ENCODE peak calls at places on chromosomes 1 and 21, in six cellular contexts. D, T, I, B, S and J are unnamed samples.

GRCh38 chr1:247962911-247963588 is 2.0 kb upstream of the OR2AK2 start:
- DNase-seq in D (no peak), T (no peak), I (no peak), B (no peak), S (no peak), J (no peak)

GRCh38 chr1:237062976-237063375 is 21.0 kb downstream of the RYR2 start:
- DNase-seq in D (no peak), T (no peak), I (no peak), B (no peak), S (peak; percentile 12), J (no peak)

GRCh38 chr1:844472-845026 is 79.2 kb upstream of the SAMD11 start:
- DNase-seq in D (peak; percentile 50), T (no peak), I (no peak), B (no peak), S (peak; percentile 11), J (no peak)

GRCh38 chr21:36478207-36478701 is 1.7 kb downstream of the CLDN14 start:
- DNase-seq in D (no peak), T (no peak), I (peak; percentile 29), B (peak; percentile 91), S (no peak), J (peak; percentile 92)

GRCh38 chr1:108830119-108831008 is 26.5 kb downstream of the AKNAD1 start:
- DNase-seq in D (peak; percentile 23), T (no peak), I (peak; percentile 36), B (peak; percentile 99), S (no peak), J (peak; percentile 95)

GRCh38 chr1:25433389-25434186 is 2.9 kb downstream of the MACO1 start:
- DNase-seq in D (no peak), T (no peak), I (no peak), B (peak; percentile 27), S (no peak), J (no peak)

GRCh38 chr1:45622267-45622890 is 1.5 kb downstream of the CCDC17 start:
- DNase-seq in D (no peak), T (no peak), I (no peak), B (no peak), S (peak; percentile 36), J (no peak)

GRCh38 chr21:27498025-27498424 is 531.1 kb upstream of the ADAMTS5 start:
- DNase-seq in D (no peak), T (no peak), I (no peak), B (peak; percentile 38), S (no peak), J (no peak)

GRCh38 chr1:157418231-157418630 is 134.1 kb downstream of the FCRL5 start:
- DNase-seq in D (no peak), T (no peak), I (no peak), B (no peak), S (no peak), J (no peak)

GRCh38 chr1:51728611-51729155 is 111.8 kb downstream of the OSBPL9 start:
- DNase-seq in D (peak; percentile 13), T (peak; percentile 34), I (no peak), B (no peak), S (peak; percentile 36), J (no peak)

GRCh38 chr1:54965624-54966340 is 14.6 kb upstream of the TMEM61 start:
- DNase-seq in D (no peak), T (peak; percentile 48), I (no peak), B (peak; percentile 74), S (no peak), J (peak; percentile 51)

GRCh38 chr1:232515706-232516105 is 114.2 kb downstream of the SIPA1L2 start:
- DNase-seq in D (no peak), T (no peak), I (no peak), B (no peak), S (no peak), J (no peak)

GRCh38 chr1:145985502-145986439 is 10.6 kb downstream of the TXNIP start:
- DNase-seq in D (peak; percentile 39), T (no peak), I (no peak), B (peak; percentile 54), S (no peak), J (peak; percentile 87)

GRCh38 chr21:42627527-42628289 is 25.7 kb upstream of the PDE9A start:
- DNase-seq in D (no peak), T (no peak), I (no peak), B (no peak), S (no peak), J (no peak)

GRCh38 chr1:20112279-20113000 is 6.9 kb downstream of the PLA2G2D start:
- DNase-seq in D (no peak), T (no peak), I (no peak), B (peak; percentile 57), S (no peak), J (no peak)

GRCh38 chr1:186236921-186237320 is 138.1 kb downstream of the TPR start:
- DNase-seq in D (no peak), T (no peak), I (peak; percentile 43), B (peak; percentile 93), S (no peak), J (peak; percentile 76)

GRCh38 chr1:18956189-18957135 is at the start of gene IFFO2:
- DNase-seq in D (peak; percentile 97), T (peak; percentile 90), I (peak; percentile 99), B (peak; percentile 97), S (peak; percentile 97), J (peak; percentile 97)

GRCh38 chr1:190138266-190138665 is 339.4 kb downstream of the BRINP3 start:
- DNase-seq in D (no peak), T (no peak), I (no peak), B (no peak), S (no peak), J (peak; percentile 50)

GRCh38 chr1:54800899-54801759 is at the start of gene TTC22:
- DNase-seq in D (peak; percentile 80), T (peak; percentile 17), I (peak; percentile 83), B (peak; percentile 60), S (peak; percentile 39), J (peak; percentile 73)

GRCh38 chr1:46168463-46168862 is 6.4 kb upstream of the TSPAN1 start:
- DNase-seq in D (no peak), T (no peak), I (no peak), B (no peak), S (no peak), J (no peak)

GRCh38 chr1:59266180-59266926 is 30.5 kb upstream of the FGGY start:
- DNase-seq in D (no peak), T (peak; percentile 81), I (no peak), B (no peak), S (no peak), J (no peak)

GRCh38 chr1:229376521-229376920 is 33.7 kb upstream of the CCSAP start:
- DNase-seq in D (no peak), T (no peak), I (no peak), B (no peak), S (no peak), J (no peak)
- TF ChIP-seq EZH2phosphoT487 in D (no peak), T (no peak), I (no peak), B (no peak), S (no peak), J (no peak)

GRCh38 chr1:205013683-205014367 is 29.2 kb upstream of the CNTN2 start:
- DNase-seq in D (peak; percentile 11), T (no peak), I (peak; percentile 40), B (peak; percentile 35), S (peak; percentile 67), J (peak; percentile 41)

GRCh38 chr1:205014772-205015171 is 28.2 kb upstream of the CNTN2 start:
- DNase-seq in D (no peak), T (no peak), I (no peak), B (no peak), S (no peak), J (no peak)

GRCh38 chr1:205008896-205009295 is 34.1 kb upstream of the CNTN2 start:
- DNase-seq in D (no peak), T (no peak), I (no peak), B (no peak), S (no peak), J (no peak)

GRCh38 chr1:205012416-205013140 is 30.4 kb upstream of the CNTN2 start:
- DNase-seq in D (no peak), T (no peak), I (no peak), B (peak; percentile 45), S (no peak), J (no peak)

GRCh38 chr1:205009666-205010065 is 33.3 kb upstream of the CNTN2 start:
- DNase-seq in D (no peak), T (no peak), I (no peak), B (no peak), S (no peak), J (no peak)
- TF ChIP-seq EZH2phosphoT487 in D (no peak), T (no peak), I (no peak), B (no peak), S (no peak), J (no peak)

GRCh38 chr1:204692320-204692851 is 6.8 kb upstream of the LRRN2 start:
- DNase-seq in D (peak; percentile 32), T (peak; percentile 14), I (no peak), B (no peak), S (no peak), J (peak; percentile 52)
- TF ChIP-seq EZH2phosphoT487 in D (no peak), T (no peak), I (no peak), B (no peak), S (no peak), J (no peak)

GRCh38 chr1:36350659-36351171 is 27.3 kb upstream of the EVA1B start:
- DNase-seq in D (no peak), T (no peak), I (no peak), B (peak; percentile 94), S (no peak), J (peak; percentile 85)
- TF ChIP-seq EZH2phosphoT487 in D (no peak), T (no peak), I (no peak), B (no peak), S (no peak), J (no peak)

GRCh38 chr1:70008658-70009057 is 196.7 kb downstream of the LRRC40 start:
- DNase-seq in D (no peak), T (no peak), I (no peak), B (no peak), S (no peak), J (peak; percentile 13)
- TF ChIP-seq EZH2phosphoT487 in D (no peak), T (no peak), I (no peak), B (no peak), S (no peak), J (no peak)

GRCh38 chr1:203650012-203650836 is 23.6 kb downstream of the ATP2B4 start:
- DNase-seq in D (peak; percentile 87), T (peak; percentile 77), I (peak; percentile 86), B (peak; percentile 76), S (peak; percentile 86), J (peak; percentile 46)
- TF ChIP-seq EZH2phosphoT487 in D (no peak), T (no peak), I (no peak), B (no peak), S (no peak), J (no peak)

DNA sequence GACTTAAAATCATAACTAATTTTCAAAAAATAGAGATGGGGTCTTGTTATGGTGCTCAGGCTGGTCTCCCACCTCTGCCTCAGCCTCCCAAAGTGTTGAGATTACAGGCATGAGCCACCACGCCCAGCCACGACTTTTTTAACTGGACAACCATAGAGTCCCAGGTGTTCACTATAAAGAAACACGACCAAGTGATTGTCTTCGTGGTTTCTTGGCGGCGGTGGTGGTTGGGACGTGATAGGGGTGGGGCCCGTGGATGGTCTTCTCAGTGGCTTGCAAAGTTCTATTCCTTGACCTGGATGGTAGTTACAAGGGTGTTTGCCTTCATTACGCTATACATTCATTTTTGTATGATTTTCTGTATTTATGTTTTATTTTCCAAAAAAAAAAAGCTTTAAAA is 34.6 kb upstream of the COX20 start:
- DNase-seq in D (no peak), T (no peak), I (no peak), B (no peak), S (no peak), J (no peak)
- TF ChIP-seq EZH2phosphoT487 in D (no peak), T (no peak), I (no peak), B (no peak), S (no peak), J (no peak)